ENCODE peak calls at places on chromosome 14, in seven cellular contexts. O, V, Z, F, B, X and T are unnamed samples.

GRCh38 chr14:97705976-97706375 is 908.8 kb downstream of the VRK1 start:
- DNase-seq in O (no peak), V (no peak), Z (no peak), F (no peak), B (no peak), X (no peak), T (no peak)

GRCh38 chr14:93987376-93987775 is 9.7 kb upstream of the CCDC197 start:
- DNase-seq in O (no peak), V (no peak), Z (no peak), F (no peak), B (no peak), X (no peak), T (no peak)

GRCh38 chr14:53967606-53968005 is 11.0 kb upstream of the BMP4 start:
- DNase-seq in O (no peak), V (no peak), Z (no peak), F (no peak), B (no peak), X (no peak), T (peak; percentile 25)

GRCh38 chr14:71539660-71540285 is 392.5 kb upstream of the RGS6 start:
- DNase-seq in O (no peak), V (no peak), Z (no peak), F (no peak), B (no peak), X (no peak), T (no peak)

GRCh38 chr14:50040401-50040775 is 76.0 kb downstream of the VCPKMT start:
- DNase-seq in O (peak; percentile 93), V (no peak), Z (no peak), F (no peak), B (peak; percentile 42), X (no peak), T (peak; percentile 93)

GRCh38 chr14:74667758-74668157 is 45.1 kb downstream of the AREL1 start:
- DNase-seq in O (no peak), V (no peak), Z (no peak), F (no peak), B (no peak), X (no peak), T (peak; percentile 60)

GRCh38 chr14:89137514-89138163 is 279.4 kb downstream of the FOXN3 start:
- DNase-seq in O (peak; percentile 97), V (no peak), Z (no peak), F (no peak), B (no peak), X (peak; percentile 79), T (peak; percentile 96)

GRCh38 chr14:65255583-65256443 is 153.5 kb upstream of the MAX start:
- DNase-seq in O (peak; percentile 52), V (peak; percentile 63), Z (no peak), F (peak; percentile 96), B (no peak), X (no peak), T (peak; percentile 47)

GRCh38 chr14:99633141-99633540 is 11.8 kb upstream of the HHIPL1 start:
- DNase-seq in O (no peak), V (no peak), Z (no peak), F (no peak), B (no peak), X (no peak), T (no peak)

GRCh38 chr14:25677111-25677510 is 627.2 kb upstream of the STXBP6 start:
- DNase-seq in O (no peak), V (no peak), Z (no peak), F (no peak), B (no peak), X (no peak), T (no peak)

GRCh38 chr14:100424504-100425453 is 101.6 kb downstream of the SLC25A47 start:
- DNase-seq in O (peak; percentile 67), V (no peak), Z (no peak), F (no peak), B (no peak), X (no peak), T (peak; percentile 65)

GRCh38 chr14:37443461-37443860 is 151.6 kb downstream of the FOXA1 start:
- DNase-seq in O (no peak), V (no peak), Z (no peak), F (no peak), B (no peak), X (no peak), T (no peak)

GRCh38 chr14:62280366-62280765 is 518.1 kb downstream of the SNAPC1 start:
- DNase-seq in O (no peak), V (peak; percentile 12), Z (no peak), F (no peak), B (no peak), X (no peak), T (no peak)

GRCh38 chr14:91252901-91253794 is 8.6 kb upstream of the GPR68 start:
- DNase-seq in O (peak; percentile 45), V (peak; percentile 84), Z (no peak), F (peak; percentile 69), B (peak; percentile 42), X (no peak), T (no peak)

GRCh38 chr14:45253754-45254300 is 825 bp upstream of the MIS18BP1 start:
- DNase-seq in O (no peak), V (no peak), Z (no peak), F (no peak), B (no peak), X (no peak), T (no peak)

GRCh38 chr14:102094101-102094500 is 7.3 kb upstream of the HSP90AA1 start:
- DNase-seq in O (no peak), V (no peak), Z (no peak), F (no peak), B (no peak), X (no peak), T (no peak)

GRCh38 chr14:29858299-29858698 is 69.3 kb downstream of the PRKD1 start:
- DNase-seq in O (no peak), V (no peak), Z (peak; percentile 25), F (no peak), B (no peak), X (no peak), T (no peak)

GRCh38 chr14:99125113-99125512 is 146.9 kb downstream of the BCL11B start:
- DNase-seq in O (no peak), V (no peak), Z (no peak), F (no peak), B (no peak), X (no peak), T (no peak)

GRCh38 chr14:42214981-42215491 is 608.4 kb downstream of the LRFN5 start:
- DNase-seq in O (peak; percentile 94), V (no peak), Z (no peak), F (no peak), B (no peak), X (peak; percentile 56), T (peak; percentile 88)